ENCODE peak calls at places on chromosomes 2 and 18, in five cellular contexts. One of them, this sample, is unnamed.
A peak's percentile ranks its signal among the peaks of the same experiment; 100 is the strongest.

GRCh38 chr2:75053484-75054112 is 95.2 kb downstream of the POLE4 start:
- DNase-seq in Caki2: peak; percentile 9
- DNase-seq in fibroblast of pulmonary artery: peak; percentile 32
- DNase-seq in H4: peak; percentile 55
- DNase-seq in KG1: no peak
- DNase-seq in this sample: peak; percentile 20

GRCh38 chr2:79876430-79876829 is 363.6 kb downstream of the CTNNA2 start:
- DNase-seq in Caki2: no peak
- DNase-seq in fibroblast of pulmonary artery: no peak
- DNase-seq in H4: peak; percentile 44
- DNase-seq in KG1: no peak
- DNase-seq in this sample: peak; percentile 10

GRCh38 chr18:12694032-12694431 is 8.5 kb downstream of the CEP76 start:
- DNase-seq in Caki2: peak; percentile 38
- DNase-seq in fibroblast of pulmonary artery: no peak
- DNase-seq in H4: no peak
- DNase-seq in KG1: no peak
- DNase-seq in this sample: no peak

GRCh38 chr2:12890481-12890980 is 173.8 kb downstream of the TRIB2 start:
- DNase-seq in Caki2: no peak
- DNase-seq in fibroblast of pulmonary artery: no peak
- DNase-seq in H4: no peak
- DNase-seq in KG1: no peak
- DNase-seq in this sample: no peak

GRCh38 chr2:73716518-73717250 is 20.5 kb downstream of the TPRKB start:
- DNase-seq in Caki2: no peak
- DNase-seq in fibroblast of pulmonary artery: peak; percentile 86
- DNase-seq in H4: peak; percentile 25
- DNase-seq in KG1: no peak
- DNase-seq in this sample: no peak

GRCh38 chr18:8450013-8450412 is 159.2 kb upstream of the RAB12 start:
- DNase-seq in Caki2: peak; percentile 6
- DNase-seq in fibroblast of pulmonary artery: peak; percentile 19
- DNase-seq in H4: peak; percentile 36
- DNase-seq in KG1: no peak
- DNase-seq in this sample: no peak

GRCh38 chr2:105287692-105288091 is 41.8 kb downstream of the TGFBRAP1 start:
- DNase-seq in Caki2: peak; percentile 14
- DNase-seq in fibroblast of pulmonary artery: peak; percentile 59
- DNase-seq in H4: peak; percentile 20
- DNase-seq in KG1: peak; percentile 35
- DNase-seq in this sample: peak; percentile 29

GRCh38 chr2:239066597-239066996 is 218.7 kb downstream of the TWIST2 start:
- DNase-seq in Caki2: no peak
- DNase-seq in fibroblast of pulmonary artery: no peak
- DNase-seq in H4: no peak
- DNase-seq in KG1: no peak
- DNase-seq in this sample: no peak

GRCh38 chr2:233446616-233447305 is 92.5 kb downstream of the DGKD start:
- DNase-seq in Caki2: no peak
- DNase-seq in fibroblast of pulmonary artery: no peak
- DNase-seq in H4: no peak
- DNase-seq in KG1: no peak
- DNase-seq in this sample: no peak

GRCh38 chr2:101731221-101732054 is 33.9 kb downstream of the MAP4K4 start:
- DNase-seq in Caki2: no peak
- DNase-seq in fibroblast of pulmonary artery: no peak
- DNase-seq in H4: no peak
- DNase-seq in KG1: no peak
- DNase-seq in this sample: no peak

GRCh38 chr2:126886201-126886905 is 12.3 kb upstream of the TEX51 start:
- DNase-seq in Caki2: peak; percentile 66
- DNase-seq in fibroblast of pulmonary artery: peak; percentile 58
- DNase-seq in H4: no peak
- DNase-seq in KG1: peak; percentile 19
- DNase-seq in this sample: no peak

GRCh38 chr18:75003089-75003488 is 205.8 kb downstream of the PTGR3 start:
- DNase-seq in Caki2: no peak
- DNase-seq in fibroblast of pulmonary artery: peak; percentile 68
- DNase-seq in H4: no peak
- DNase-seq in KG1: no peak
- DNase-seq in this sample: no peak

GRCh38 chr18:36179562-36180334 is 7.5 kb upstream of the MOCOS start:
- DNase-seq in Caki2: no peak
- DNase-seq in fibroblast of pulmonary artery: peak; percentile 94
- DNase-seq in H4: peak; percentile 75
- DNase-seq in KG1: peak; percentile 47
- DNase-seq in this sample: peak; percentile 68

GRCh38 chr2:150410809-150411208 is 76.7 kb downstream of the RND3 start:
- DNase-seq in Caki2: peak; percentile 90
- DNase-seq in fibroblast of pulmonary artery: peak; percentile 71
- DNase-seq in H4: no peak
- DNase-seq in KG1: no peak
- DNase-seq in this sample: no peak

This sample was measured in AML-193.